ENCODE peak calls at places on chromosomes 11 and 22, in ten cellular contexts. U, Q, L, E, D, Z, P, W, H and M are unnamed samples.

GRCh38 chr22:20615533-20616450 is 108.4 kb downstream of the MED15 start:
- DNase-seq in L (no peak), D (no peak), E (no peak), Z (no peak), Q (no peak), H (no peak), P (no peak), W (no peak), U (no peak), M (no peak)

GRCh38 chr11:57711414-57712255 is at the start of gene MED19:
- DNase-seq in H (peak; percentile 72), W (peak; percentile 95), L (peak; percentile 81), Q (peak; percentile 96), E (peak; percentile 92), D (peak; percentile 77), Z (peak; percentile 90), U (peak; percentile 80), P (peak; percentile 98), M (peak; percentile 86)

GRCh38 chr11:116224889-116225200 is 547.9 kb downstream of the BUD13 start:
- DNase-seq in Q (no peak), L (no peak), Z (no peak), D (no peak), W (no peak), P (no peak), H (no peak), U (no peak), E (no peak), M (no peak)

GRCh38 chr11:67389477-67389876 is 2.3 kb upstream of the RAD9A start:
- DNase-seq in P (no peak), L (peak; percentile 70), E (peak; percentile 82), Z (peak; percentile 69), H (no peak), Q (peak; percentile 66), W (peak; percentile 82), U (peak; percentile 57), D (peak; percentile 67), M (peak; percentile 80)

GRCh38 chr11:132177106-132177505 is 806.7 kb downstream of the NTM start:
- DNase-seq in Z (peak; percentile 25), E (no peak), W (no peak), Q (peak; percentile 67), H (peak; percentile 70), U (no peak), P (peak; percentile 53), D (peak; percentile 23), L (no peak), M (no peak)

GRCh38 chr22:38205261-38206128 is 3.7 kb downstream of the MAFF start:
- DNase-seq in P (no peak), L (peak; percentile 5), Q (no peak), U (no peak), W (no peak), H (peak; percentile 79), E (no peak), D (no peak), Z (no peak), M (no peak)

GRCh38 chr22:32475428-32476010 is 908 bp downstream of the FBXO7 start:
- DNase-seq in H (no peak), L (peak; percentile 29), E (no peak), P (peak; percentile 61), U (peak; percentile 51), W (peak; percentile 77), Q (peak; percentile 60), Z (peak; percentile 48), D (no peak), M (peak; percentile 46)

GRCh38 chr11:6456361-6457073 is 15.7 kb upstream of the HPX start:
- DNase-seq in L (no peak), U (no peak), E (no peak), P (no peak), Z (no peak), W (no peak), H (no peak), D (no peak), Q (no peak), M (no peak)

GRCh38 chr11:16925495-16926065 is 88.6 kb downstream of the PLEKHA7 start:
- DNase-seq in P (peak; percentile 63), E (peak; percentile 90), Q (peak; percentile 91), H (no peak), Z (no peak), W (peak; percentile 78), U (no peak), L (peak; percentile 61), D (peak; percentile 48), M (peak; percentile 63)

GRCh38 chr11:116586392-116586791 is 186.4 kb downstream of the BUD13 start:
- DNase-seq in W (peak; percentile 13), U (no peak), D (no peak), Q (no peak), L (no peak), E (no peak), Z (no peak), P (no peak), H (no peak), M (no peak)

GRCh38 chr22:30251661-30252226 is 5.2 kb upstream of the LIF start:
- DNase-seq in W (no peak), D (no peak), P (peak; percentile 56), H (peak; percentile 82), L (no peak), Q (no peak), Z (no peak), U (no peak), E (no peak), M (no peak)

GRCh38 chr22:30310881-30311771 is 15.6 kb downstream of the TBC1D10A start:
- DNase-seq in W (no peak), U (no peak), L (no peak), E (no peak), D (no peak), H (peak; percentile 61), Q (no peak), Z (no peak), P (no peak), M (no peak)

GRCh38 chr11:120719348-120719747 is 207.8 kb downstream of the GRIK4 start:
- DNase-seq in P (no peak), L (no peak), Z (no peak), D (no peak), U (no peak), Q (no peak), E (no peak), H (peak; percentile 34), W (no peak), M (no peak)

GRCh38 chr22:20516399-20516798 is 9.0 kb downstream of the MED15 start:
- DNase-seq in D (no peak), Z (no peak), P (no peak), L (no peak), H (no peak), Q (no peak), U (no peak), W (no peak), E (no peak), M (no peak)

GRCh38 chr11:29125621-29126020 is 891.2 kb downstream of the KCNA4 start:
- DNase-seq in H (no peak), U (no peak), P (no peak), L (no peak), E (no peak), D (no peak), W (no peak), Q (no peak), Z (no peak), M (no peak)

DNA sequence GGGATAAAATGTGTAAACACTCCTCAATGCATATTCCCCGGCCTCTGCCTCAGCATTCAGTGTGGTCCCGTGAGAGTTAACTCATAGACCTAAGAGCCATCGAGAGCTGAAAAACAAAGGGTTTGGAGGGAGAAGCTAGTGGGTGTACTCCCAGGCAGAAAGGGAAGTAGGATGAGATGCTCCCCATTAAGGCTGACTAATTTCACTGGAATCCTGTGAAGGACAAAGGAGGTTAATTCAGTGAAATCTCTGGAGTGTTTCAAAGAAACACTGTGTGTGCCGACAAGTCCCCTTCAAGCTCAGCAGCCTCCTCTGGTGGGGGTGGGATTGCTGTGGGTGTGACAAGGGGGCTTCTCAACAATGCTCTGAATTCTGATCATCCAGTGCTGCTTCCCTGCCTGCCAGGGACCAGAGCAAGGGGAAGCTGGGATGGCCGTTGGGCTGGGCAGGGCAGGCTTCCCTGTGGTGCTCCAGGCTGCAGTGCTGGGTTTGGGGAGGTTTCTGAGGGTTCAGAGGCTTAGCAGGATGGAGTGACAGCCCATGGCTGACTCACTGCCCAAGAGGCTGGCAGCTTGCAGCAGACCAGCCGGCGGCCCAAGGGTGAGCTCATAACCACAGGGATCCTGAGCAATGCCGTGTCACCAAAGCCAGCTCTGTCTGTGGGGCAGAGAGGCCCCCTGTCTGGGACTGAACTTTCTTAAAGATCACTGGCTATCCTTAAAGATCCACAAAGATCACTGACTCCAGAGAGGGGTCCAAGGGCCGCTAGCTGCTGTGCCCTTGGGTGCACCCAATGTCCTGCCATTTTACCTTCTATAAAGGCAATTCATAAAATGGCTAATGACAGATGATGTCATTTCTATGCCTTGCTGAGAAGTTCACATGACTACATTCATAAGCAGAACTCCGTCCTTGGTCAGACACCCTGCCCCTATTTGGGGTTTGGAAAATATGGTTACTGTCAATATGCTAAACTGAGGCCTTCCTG is 61.3 kb upstream of the BMAL1 start:
- DNase-seq in W (no peak), H (peak; percentile 98), U (no peak), D (no peak), Q (peak; percentile 61), L (no peak), P (peak; percentile 96), E (peak; percentile 19), Z (no peak), M (peak; percentile 50)
- TF ChIP-seq CTCF in W (no peak), H (peak; percentile 3), U (no peak), D (no peak), Q (no peak), L (no peak), P (no peak), E (no peak), Z (no peak), M (no peak)

GRCh38 chr11:45472713-45473317 is 186.7 kb upstream of the SYT13 start:
- DNase-seq in H (no peak), D (no peak), Q (no peak), Z (no peak), E (no peak), U (no peak), W (peak; percentile 45), P (no peak), L (no peak), M (no peak)
- TF ChIP-seq CTCF in H (no peak), D (no peak), Q (no peak), Z (no peak), E (no peak), U (no peak), W (no peak), P (no peak), L (no peak), M (no peak)

GRCh38 chr11:32555885-32556284 is 27.7 kb upstream of the EIF3M start:
- DNase-seq in H (no peak), P (no peak), Z (no peak), E (no peak), L (no peak), W (no peak), D (no peak), Q (no peak), U (no peak), M (no peak)

GRCh38 chr11:32550207-32550606 is 33.4 kb upstream of the EIF3M start:
- DNase-seq in Q (no peak), W (no peak), D (no peak), Z (no peak), L (no peak), H (no peak), P (no peak), E (no peak), U (no peak), M (no peak)

GRCh38 chr11:32555091-32555490 is 28.5 kb upstream of the EIF3M start:
- DNase-seq in H (no peak), Z (no peak), U (no peak), D (no peak), Q (no peak), W (no peak), L (no peak), E (no peak), P (no peak), M (no peak)
- TF ChIP-seq CTCF in H (no peak), Z (no peak), U (no peak), D (no peak), Q (no peak), W (no peak), L (no peak), E (no peak), P (no peak), M (no peak)

GRCh38 chr11:124745835-124746620 is 6.0 kb downstream of the VSIG2 start:
- DNase-seq in W (peak; percentile 89), H (no peak), D (no peak), P (no peak), U (peak; percentile 24), Z (peak; percentile 37), Q (peak; percentile 50), L (peak; percentile 81), E (peak; percentile 72), M (peak; percentile 67)
- TF ChIP-seq CTCF in W (no peak), H (peak; percentile 11), D (peak; percentile 49), P (peak; percentile 60), U (no peak), Z (peak; percentile 40), Q (peak; percentile 44), L (peak; percentile 36), E (no peak), M (no peak)